ENCODE peak calls at places on chromosomes 1 and 21, in four cellular contexts. One of them, this sample, is unnamed.

GRCh38 chr1:228781161-228781771 is 46.0 kb downstream of the RHOU start:
- DNase-seq in HepG2: no peak
- DNase-seq in A549: no peak
- DNase-seq in K562: no peak
- DNase-seq in this sample: no peak

GRCh38 chr1:195831789-195832188 is 776.5 kb downstream of the KCNT2 start:
- DNase-seq in A549: no peak
- DNase-seq in HepG2: no peak
- DNase-seq in K562: no peak
- DNase-seq in this sample: no peak

GRCh38 chr1:49351744-49352143 is 575.1 kb upstream of the BEND5 start:
- DNase-seq in A549: no peak
- DNase-seq in K562: no peak
- DNase-seq in HepG2: no peak
- DNase-seq in this sample: no peak

GRCh38 chr1:23960291-23960718 is 677 bp downstream of the PNRC2 start:
- DNase-seq in HepG2: no peak
- DNase-seq in A549: no peak
- DNase-seq in K562: no peak
- DNase-seq in this sample: no peak

GRCh38 chr1:1435094-1435903 is at the start of gene VWA1:
- DNase-seq in K562: peak
- DNase-seq in A549: no peak
- DNase-seq in HepG2: no peak
- DNase-seq in this sample: peak

GRCh38 chr1:112762541-112763141 is 47.5 kb upstream of the PPM1J start:
- DNase-seq in K562: no peak
- DNase-seq in A549: no peak
- DNase-seq in HepG2: no peak
- DNase-seq in this sample: no peak

GRCh38 chr1:53348491-53349368 is 20.9 kb upstream of the LRP8 start:
- DNase-seq in A549: no peak
- DNase-seq in K562: no peak
- DNase-seq in HepG2: no peak
- DNase-seq in this sample: no peak

GRCh38 chr21:42107881-42108553 is 36.9 kb downstream of the UMODL1 start:
- DNase-seq in A549: peak
- DNase-seq in K562: peak
- DNase-seq in HepG2: peak
- DNase-seq in this sample: peak

GRCh38 chr1:94955767-94956632 is 29.1 kb upstream of the CNN3 start:
- DNase-seq in K562: no peak
- DNase-seq in A549: no peak
- DNase-seq in HepG2: peak
- DNase-seq in this sample: no peak

GRCh38 chr1:160046494-160047115 is 14.8 kb upstream of the PIGM start:
- DNase-seq in A549: peak
- DNase-seq in HepG2: peak
- DNase-seq in K562: peak
- DNase-seq in this sample: peak

GRCh38 chr1:36134805-36135339 is 9.8 kb upstream of the COL8A2 start:
- DNase-seq in HepG2: peak
- DNase-seq in K562: peak
- DNase-seq in A549: peak
- DNase-seq in this sample: peak

GRCh38 chr1:39886757-39887231 is 3.5 kb upstream of the TRIT1 start:
- DNase-seq in K562: no peak
- DNase-seq in HepG2: no peak
- DNase-seq in A549: no peak
- DNase-seq in this sample: no peak

GRCh38 chr1:206451146-206451545 is 19.1 kb upstream of the IKBKE start:
- DNase-seq in HepG2: no peak
- DNase-seq in A549: no peak
- DNase-seq in K562: no peak
- DNase-seq in this sample: no peak

GRCh38 chr21:35026617-35027557 is 22.2 kb downstream of the RUNX1 start:
- DNase-seq in A549: no peak
- DNase-seq in HepG2: peak
- DNase-seq in K562: peak
- DNase-seq in this sample: peak

GRCh38 chr1:1429671-1430073 is 5.8 kb upstream of the VWA1 start:
- DNase-seq in K562: peak
- DNase-seq in HepG2: peak
- DNase-seq in A549: no peak
- DNase-seq in this sample: no peak

GRCh38 chr1:173332026-173332425 is 124.9 kb upstream of the TNFSF4 start:
- DNase-seq in K562: no peak
- DNase-seq in A549: no peak
- DNase-seq in HepG2: no peak
- DNase-seq in this sample: no peak

GRCh38 chr1:115136106-115136505 is 46.8 kb upstream of the TSPAN2 start:
- DNase-seq in A549: no peak
- DNase-seq in HepG2: no peak
- DNase-seq in K562: no peak
- DNase-seq in this sample: no peak

GRCh38 chr1:159000627-159001026 is 9.1 kb upstream of the IFI16 start:
- DNase-seq in A549: no peak
- DNase-seq in HepG2: no peak
- DNase-seq in K562: peak
- DNase-seq in this sample: peak

GRCh38 chr1:54421101-54421504 is 14.9 kb upstream of the SSBP3 start:
- DNase-seq in HepG2: no peak
- DNase-seq in A549: no peak
- DNase-seq in K562: no peak
- DNase-seq in this sample: no peak

GRCh38 chr1:192580351-192580962 is 4.9 kb downstream of the RGS1 start:
- DNase-seq in K562: no peak
- DNase-seq in A549: no peak
- DNase-seq in HepG2: peak
- DNase-seq in this sample: no peak

GRCh38 chr1:59994302-59995198 is 68.0 kb upstream of the CYP2J2 start:
- DNase-seq in HepG2: no peak
- DNase-seq in A549: no peak
- DNase-seq in K562: no peak
- DNase-seq in this sample: no peak

GRCh38 chr21:17003221-17003620 is 509.6 kb upstream of the CXADR start:
- DNase-seq in HepG2: no peak
- DNase-seq in K562: no peak
- DNase-seq in A549: no peak
- DNase-seq in this sample: no peak

GRCh38 chr1:103529746-103530145 is 4.2 kb downstream of the RNPC3 start:
- DNase-seq in K562: peak
- DNase-seq in A549: no peak
- DNase-seq in HepG2: no peak
- DNase-seq in this sample: peak

GRCh38 chr1:61053712-61054608 is 28.4 kb upstream of the NFIA start:
- DNase-seq in K562: peak
- DNase-seq in A549: no peak
- DNase-seq in HepG2: no peak
- DNase-seq in this sample: peak

GRCh38 chr1:169238506-169238905 is 129.1 kb downstream of the NME7 start:
- DNase-seq in HepG2: no peak
- DNase-seq in A549: no peak
- DNase-seq in K562: no peak
- DNase-seq in this sample: no peak

GRCh38 chr21:28480091-28480869 is 512.4 kb downstream of the LTN1 start:
- DNase-seq in K562: no peak
- DNase-seq in HepG2: no peak
- DNase-seq in A549: no peak
- DNase-seq in this sample: no peak

GRCh38 chr1:41466146-41466545 is 18.3 kb downstream of the EDN2 start:
- DNase-seq in K562: no peak
- DNase-seq in HepG2: no peak
- DNase-seq in A549: no peak
- DNase-seq in this sample: no peak

GRCh38 chr1:73623946-73624345 is 574.0 kb downstream of the LRRIQ3 start:
- DNase-seq in K562: no peak
- DNase-seq in HepG2: no peak
- DNase-seq in A549: no peak
- DNase-seq in this sample: no peak

GRCh38 chr1:14760780-14761179 is 162.3 kb downstream of the KAZN start:
- DNase-seq in A549: no peak
- DNase-seq in HepG2: no peak
- DNase-seq in K562: no peak
- DNase-seq in this sample: no peak
- TF ChIP-seq NR3C1 in A549: no peak
- TF ChIP-seq NR3C1 in HepG2: no peak
- TF ChIP-seq NR3C1 in K562: no peak
- TF ChIP-seq NR3C1 in this sample: no peak

GRCh38 chr1:201127755-201128455 is 921 bp upstream of the ASCL5 start:
- DNase-seq in A549: no peak
- DNase-seq in HepG2: peak
- DNase-seq in K562: no peak
- DNase-seq in this sample: no peak
- TF ChIP-seq NR3C1 in A549: no peak
- TF ChIP-seq NR3C1 in HepG2: no peak
- TF ChIP-seq NR3C1 in K562: no peak
- TF ChIP-seq NR3C1 in this sample: no peak

GRCh38 chr21:45154511-45155508 is 80.4 kb downstream of the ADARB1 start:
- DNase-seq in HepG2: no peak
- DNase-seq in A549: no peak
- DNase-seq in K562: no peak
- DNase-seq in this sample: no peak
- TF ChIP-seq NR3C1 in HepG2: no peak
- TF ChIP-seq NR3C1 in A549: no peak
- TF ChIP-seq NR3C1 in K562: no peak
- TF ChIP-seq NR3C1 in this sample: no peak

GRCh38 chr1:222914861-222915632 is 100.2 kb downstream of the DISP1 start:
- DNase-seq in K562: no peak
- DNase-seq in A549: no peak
- DNase-seq in HepG2: no peak
- DNase-seq in this sample: no peak
- TF ChIP-seq NR3C1 in K562: no peak
- TF ChIP-seq NR3C1 in A549: no peak
- TF ChIP-seq NR3C1 in HepG2: no peak
- TF ChIP-seq NR3C1 in this sample: no peak

GRCh38 chr21:43317959-43318358 is 109.0 kb downstream of the SIK1 start:
- DNase-seq in HepG2: no peak
- DNase-seq in A549: no peak
- DNase-seq in K562: peak
- DNase-seq in this sample: no peak

GRCh38 chr21:43316156-43316845 is 110.6 kb downstream of the SIK1 start:
- DNase-seq in HepG2: no peak
- DNase-seq in K562: no peak
- DNase-seq in A549: no peak
- DNase-seq in this sample: no peak

GRCh38 chr21:43315244-43316137 is 111.4 kb downstream of the SIK1 start:
- DNase-seq in HepG2: no peak
- DNase-seq in K562: no peak
- DNase-seq in A549: no peak
- DNase-seq in this sample: no peak

GRCh38 chr21:43318368-43318767 is 108.6 kb downstream of the SIK1 start:
- DNase-seq in HepG2: no peak
- DNase-seq in K562: no peak
- DNase-seq in A549: no peak
- DNase-seq in this sample: no peak

DNA sequence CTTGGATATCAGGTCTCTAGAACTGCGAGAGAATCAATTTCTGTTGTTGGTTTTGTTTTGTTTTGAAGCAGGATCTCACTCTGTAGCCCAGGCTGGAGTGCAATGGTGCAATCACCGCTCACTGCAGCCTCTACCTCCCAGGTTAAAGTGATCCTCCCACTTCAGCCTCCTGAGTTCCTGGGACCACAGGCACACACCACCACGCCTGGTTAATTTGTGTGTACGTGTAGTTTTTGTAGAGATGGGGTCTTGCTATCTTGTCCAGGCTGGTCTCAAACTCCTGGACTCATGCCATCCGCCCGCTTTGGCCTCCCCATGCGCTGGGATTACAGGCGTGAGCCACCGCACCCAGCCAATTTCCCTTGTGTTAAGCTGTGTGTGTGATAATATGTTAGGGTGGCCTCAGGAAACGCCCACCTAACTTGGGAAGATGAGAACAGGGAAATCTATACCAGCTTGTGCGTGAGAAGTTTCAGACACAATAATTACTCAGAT is 109.6 kb downstream of the SIK1 start:
- DNase-seq in A549: no peak
- DNase-seq in K562: no peak
- DNase-seq in HepG2: no peak
- DNase-seq in this sample: no peak
- TF ChIP-seq NR3C1 in A549: no peak
- TF ChIP-seq NR3C1 in K562: no peak
- TF ChIP-seq NR3C1 in HepG2: no peak
- TF ChIP-seq NR3C1 in this sample: no peak